ENCODE peak calls at places on chromosome 4, in nine cellular contexts. P, N, C, W, H, M, X, S and I are unnamed samples.

GRCh38 chr4:152667781-152668180 is 12.0 kb downstream of the TMEM154 start:
- DNase-seq in C (no peak), S (no peak), H (no peak), P (no peak), W (peak; percentile 70), X (no peak), M (no peak), N (no peak), I (no peak)

GRCh38 chr4:145884775-145885174 is 53.8 kb downstream of the ZNF827 start:
- DNase-seq in C (no peak), S (no peak), M (no peak), H (no peak), P (no peak), X (no peak), N (no peak), W (no peak), I (no peak)

GRCh38 chr4:15116509-15117079 is 114.3 kb downstream of the CPEB2 start:
- DNase-seq in X (no peak), H (no peak), M (no peak), W (no peak), P (no peak), S (no peak), C (no peak), N (no peak), I (no peak)

GRCh38 chr4:172927096-172927495 is 241.5 kb upstream of the GALNT7 start:
- DNase-seq in N (no peak), M (no peak), C (no peak), P (no peak), W (no peak), H (no peak), X (no peak), S (peak; percentile 37), I (no peak)

GRCh38 chr4:139316733-139317132 is 14.5 kb upstream of the NDUFC1 start:
- DNase-seq in M (no peak), C (no peak), X (no peak), P (no peak), N (no peak), S (no peak), W (no peak), H (no peak), I (no peak)

GRCh38 chr4:46922205-46922604 is 13.2 kb upstream of the COX7B2 start:
- DNase-seq in S (no peak), P (no peak), W (no peak), X (no peak), C (no peak), M (no peak), N (no peak), H (no peak), I (no peak)

GRCh38 chr4:99868126-99868596 is 26.1 kb downstream of the LAMTOR3 start:
- DNase-seq in C (no peak), H (no peak), W (no peak), X (no peak), M (peak; percentile 43), P (peak; percentile 32), S (no peak), N (no peak), I (no peak)

GRCh38 chr4:143617994-143618679 is 82.3 kb downstream of the FREM3 start:
- DNase-seq in M (no peak), C (no peak), H (no peak), N (no peak), W (no peak), S (no peak), P (no peak), X (no peak), I (no peak)

GRCh38 chr4:40055379-40055872 is 1.2 kb upstream of the N4BP2 start:
- DNase-seq in P (no peak), X (no peak), M (no peak), H (no peak), C (no peak), N (no peak), W (no peak), S (no peak), I (no peak)

DNA sequence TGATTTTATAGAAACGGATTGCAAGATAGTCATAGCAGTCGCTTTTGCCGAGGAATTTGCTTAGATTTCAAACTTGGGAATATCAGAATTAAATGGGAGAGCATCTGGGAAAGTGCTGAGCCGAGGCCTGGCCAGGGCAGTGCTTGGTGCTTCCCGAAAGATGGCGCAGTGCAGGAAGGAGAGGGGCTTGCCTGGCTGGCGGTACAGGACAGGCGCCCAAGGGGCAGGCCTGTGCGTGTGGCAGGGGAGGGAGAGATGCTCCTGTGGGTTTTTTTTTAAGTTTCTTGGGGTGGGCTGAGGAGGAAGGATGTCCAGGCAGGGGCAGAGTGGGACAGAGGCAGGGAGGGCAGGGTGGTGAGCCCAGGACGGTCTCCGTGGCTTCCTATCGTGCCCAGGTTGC is 241.1 kb downstream of the AFAP1 start:
- DNase-seq in C (no peak), X (no peak), M (no peak), W (no peak), P (no peak), H (no peak), S (no peak), N (no peak), I (no peak)
- H3K27ac ChIP-seq in C (peak overlapping the region; percentile 59), X (no peak overlapping the region), M (no peak overlapping the region), W (no peak overlapping the region), P (no peak overlapping the region), H (no peak overlapping the region), S (no peak overlapping the region), N (no peak overlapping the region), I (no peak overlapping the region)

GRCh38 chr4:183099537-183100297 is 660 bp downstream of the WWC2 start:
- DNase-seq in S (peak; percentile 38), M (no peak), X (peak; percentile 71), W (no peak), P (no peak), C (peak; percentile 41), H (peak; percentile 46), N (no peak), I (peak; percentile 18)

GRCh38 chr4:183098723-183099536 is at the start of gene WWC2:
- DNase-seq in H (peak; percentile 93), P (peak; percentile 84), N (peak; percentile 80), M (peak; percentile 90), S (peak; percentile 94), W (no peak), X (peak; percentile 91), C (peak; percentile 87), I (peak; percentile 88)

GRCh38 chr4:183100827-183101226 is 1.8 kb downstream of the WWC2 start:
- DNase-seq in S (peak; percentile 27), X (no peak), C (no peak), P (no peak), N (no peak), M (no peak), H (no peak), W (no peak), I (no peak)

GRCh38 chr4:183101956-183102480 is 3.0 kb downstream of the WWC2 start:
- DNase-seq in N (no peak), C (no peak), W (no peak), H (no peak), S (no peak), P (no peak), X (no peak), M (no peak), I (peak; percentile 34)

DNA sequence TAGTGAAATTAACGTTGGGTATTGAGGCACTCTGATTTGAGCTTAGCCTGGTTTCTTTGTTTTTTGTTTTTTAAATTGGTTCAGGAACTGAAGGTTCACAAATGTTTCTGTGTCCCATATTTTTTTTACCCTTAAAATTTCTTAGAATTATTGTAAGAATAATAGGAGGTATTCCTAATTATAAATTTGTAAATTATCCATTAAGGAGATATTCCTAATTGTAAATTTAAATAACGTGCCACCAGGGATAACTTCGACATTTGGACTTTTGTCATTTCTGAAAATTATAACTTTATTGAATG is 1.2 kb downstream of the WWC2 start:
- DNase-seq in S (no peak), H (no peak), P (no peak), W (no peak), N (no peak), X (no peak), M (no peak), C (no peak), I (no peak)
- TF ChIP-seq CTCF in S (no peak), H (no peak), P (no peak), W (no peak), N (no peak), X (no peak), M (no peak), C (no peak), I (no peak)

DNA sequence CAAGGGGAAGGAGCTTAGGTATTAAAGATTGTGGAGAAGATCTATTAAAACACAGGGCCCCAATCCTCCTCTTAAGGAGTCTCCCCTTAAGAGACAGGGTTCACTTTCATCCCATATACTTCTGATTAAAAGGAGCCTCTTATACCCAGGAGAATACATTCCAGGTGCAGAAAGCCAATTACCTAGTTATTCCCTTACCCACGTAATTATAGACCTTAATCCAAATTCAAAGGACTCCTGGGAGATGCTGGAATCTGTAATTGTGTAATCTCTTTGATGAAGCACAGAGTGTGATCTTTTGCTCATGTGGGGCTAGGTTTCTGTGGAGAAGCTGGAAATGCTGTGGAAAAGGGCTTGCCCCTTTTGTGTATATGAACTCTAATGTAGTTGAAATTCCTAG is 1.4 kb upstream of the SEC24B start:
- DNase-seq in M (no peak), P (no peak), X (no peak), H (no peak), C (no peak), S (no peak), W (no peak), N (no peak), I (no peak)
- H3K27ac ChIP-seq in M (peak overlapping the region; percentile 73), P (no peak overlapping the region), X (peak overlapping the region; percentile 93), H (peak overlapping the region; percentile 82), C (no peak overlapping the region), S (peak overlapping the region; percentile 93), W (no peak overlapping the region), N (no peak overlapping the region), I (no peak overlapping the region)

GRCh38 chr4:37431417-37431743 is 186.8 kb downstream of the NWD2 start:
- DNase-seq in C (no peak), M (no peak), H (no peak), W (no peak), N (no peak), X (no peak), S (no peak), P (no peak), I (no peak)

GRCh38 chr4:37429906-37430305 is 185.4 kb downstream of the NWD2 start:
- DNase-seq in N (no peak), S (no peak), W (no peak), P (no peak), C (no peak), M (no peak), X (no peak), H (no peak), I (no peak)

GRCh38 chr4:37438880-37439279 is 194.3 kb downstream of the NWD2 start:
- DNase-seq in N (no peak), P (no peak), M (no peak), X (no peak), H (no peak), W (no peak), C (peak; percentile 6), S (no peak), I (peak; percentile 15)

GRCh38 chr4:37430718-37431416 is 186.3 kb downstream of the NWD2 start:
- DNase-seq in H (no peak), C (no peak), P (no peak), M (no peak), W (no peak), N (no peak), S (no peak), X (no peak), I (no peak)

DNA sequence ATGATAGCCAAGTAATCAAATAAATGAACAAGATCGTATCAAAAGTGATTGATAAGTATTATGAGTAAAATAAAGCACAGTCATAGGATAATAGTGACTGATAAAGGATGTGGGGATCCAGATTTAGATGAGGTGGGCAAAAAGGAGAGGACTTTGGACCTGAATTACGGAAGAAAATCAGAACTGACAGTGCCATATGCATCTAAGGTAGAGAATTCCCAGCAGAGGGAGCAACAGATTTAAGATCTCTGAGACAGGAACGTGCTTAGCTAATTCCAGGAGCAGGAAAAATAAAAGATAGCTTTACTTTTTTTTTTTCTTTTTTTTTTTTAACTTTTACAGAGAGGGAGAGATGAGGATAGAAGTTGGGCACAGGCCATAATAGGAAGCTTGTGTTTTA is 189.9 kb downstream of the NWD2 start:
- DNase-seq in H (no peak), C (no peak), P (no peak), M (peak; percentile 8), X (no peak), N (peak; percentile 16), W (no peak), S (no peak), I (no peak)
- TF ChIP-seq CTCF in H (no peak), C (peak; percentile 9), P (peak; percentile 30), M (no peak), X (no peak), N (peak; percentile 31), W (no peak), S (no peak), I (peak; percentile 55)